ENCODE peak calls at places on chromosomes 12 and 14, in nine cellular contexts. Y is right lobe of liver, T is stomach, K is A549, P is IMR-90, E is Peyer's patch, O is uterus, D is ovary, R is tibial nerve. G is an unnamed sample.

GRCh38 chr14:90677484-90678045 is 138.7 kb downstream of the TTC7B start:
- DNase-seq in O (no peak), Y (no peak), K (no peak), D (no peak), T (no peak), E (no peak), R (no peak), P (peak), G (peak)

GRCh38 chr14:103846569-103847438 is 571 bp downstream of the PPP1R13B start:
- DNase-seq in O (no peak), P (no peak), K (no peak), R (no peak), T (peak), E (peak), Y (peak), D (peak), G (no peak)

GRCh38 chr12:27003421-27004311 is 10.5 kb downstream of the TM7SF3 start:
- DNase-seq in E (no peak), R (no peak), K (no peak), T (no peak), O (no peak), Y (no peak), P (no peak), D (no peak), G (no peak)

GRCh38 chr14:67457782-67458181 is 30.7 kb downstream of the TMEM229B start:
- DNase-seq in O (no peak), E (no peak), D (no peak), T (peak), Y (no peak), K (no peak), R (no peak), P (no peak), G (no peak)

GRCh38 chr14:34052658-34053014 is 101.8 kb upstream of the EGLN3 start:
- DNase-seq in T (peak), Y (no peak), D (no peak), P (no peak), R (no peak), O (no peak), K (peak), E (no peak), G (peak)

GRCh38 chr12:108856428-108857157 is 790 bp downstream of the SSH1 start:
- DNase-seq in R (peak), Y (peak), T (peak), K (peak), D (peak), O (peak), P (peak), E (peak), G (peak)

GRCh38 chr12:109719123-109720022 is 5.7 kb downstream of the FAM222A start:
- DNase-seq in Y (no peak), D (no peak), K (peak), P (peak), E (no peak), R (no peak), O (no peak), T (no peak), G (no peak)

GRCh38 chr14:89032086-89032649 is 207.7 kb downstream of the TTC8 start:
- DNase-seq in D (no peak), K (peak), P (no peak), R (no peak), T (no peak), Y (no peak), O (no peak), E (no peak), G (peak)

GRCh38 chr12:70994217-70994788 is 73.8 kb upstream of the PTPRR start:
- DNase-seq in E (no peak), Y (no peak), O (no peak), D (no peak), K (no peak), R (peak), P (peak), T (no peak), G (no peak)

GRCh38 chr12:53967451-53968059 is 5.4 kb upstream of the HOXC11 start:
- DNase-seq in E (no peak), K (no peak), P (no peak), O (no peak), D (no peak), R (no peak), T (no peak), Y (no peak), G (no peak)

GRCh38 chr12:124190301-124191023 is 104.4 kb upstream of the RFLNA start:
- DNase-seq in D (no peak), R (no peak), K (no peak), O (no peak), Y (no peak), E (no peak), P (no peak), T (no peak), G (no peak)

GRCh38 chr12:12717586-12718381 is 616 bp downstream of the CDKN1B start:
- DNase-seq in K (peak), R (peak), E (peak), O (no peak), T (no peak), Y (peak), P (no peak), D (peak), G (peak)

GRCh38 chr14:76863724-76864407 is 37.7 kb downstream of the LRRC74A start:
- DNase-seq in P (no peak), R (peak), Y (peak), D (no peak), E (no peak), K (no peak), T (no peak), O (no peak), G (peak)

GRCh38 chr12:106299193-106299794 is 3.2 kb upstream of the TCP11L2 start:
- DNase-seq in P (peak), O (no peak), D (no peak), K (no peak), R (no peak), E (no peak), Y (no peak), T (no peak), G (no peak)

GRCh38 chr14:59254911-59255545 is 66.6 kb downstream of the DAAM1 start:
- DNase-seq in R (peak), D (no peak), P (peak), T (no peak), Y (no peak), K (no peak), O (peak), E (no peak), G (no peak)

GRCh38 chr12:3145546-3146310 is 68.5 kb downstream of the TSPAN9 start:
- DNase-seq in Y (no peak), P (no peak), E (peak), D (no peak), K (no peak), T (no peak), O (no peak), R (no peak), G (no peak)

GRCh38 chr12:112908548-112908947 is 1.8 kb downstream of the OAS1 start:
- DNase-seq in O (no peak), R (no peak), T (no peak), K (no peak), Y (no peak), E (no peak), D (no peak), P (no peak), G (no peak)

GRCh38 chr14:61695695-61696527 is 598 bp downstream of the HIF1A start:
- DNase-seq in Y (peak), P (peak), O (peak), K (peak), D (peak), R (peak), T (peak), E (peak), G (peak)

GRCh38 chr12:20109667-20110066 is 258.7 kb upstream of the PDE3A start:
- DNase-seq in Y (no peak), R (no peak), T (no peak), D (no peak), E (no peak), O (no peak), P (no peak), K (no peak), G (no peak)
- H3K4me3 ChIP-seq in Y (no peak), R (no peak), T (no peak), D (no peak), E (no peak), O (no peak), P (no peak), K (no peak), G (no peak)

GRCh38 chr14:75335588-75335987 is 57.0 kb downstream of the FOS start:
- DNase-seq in E (no peak), R (no peak), O (no peak), K (no peak), P (no peak), D (no peak), Y (no peak), T (no peak), G (no peak)
- TF ChIP-seq POLR2A in E (no peak), R (no peak), O (no peak), K (no peak), P (no peak), D (no peak), Y (no peak), T (no peak), G (no peak)

DNA sequence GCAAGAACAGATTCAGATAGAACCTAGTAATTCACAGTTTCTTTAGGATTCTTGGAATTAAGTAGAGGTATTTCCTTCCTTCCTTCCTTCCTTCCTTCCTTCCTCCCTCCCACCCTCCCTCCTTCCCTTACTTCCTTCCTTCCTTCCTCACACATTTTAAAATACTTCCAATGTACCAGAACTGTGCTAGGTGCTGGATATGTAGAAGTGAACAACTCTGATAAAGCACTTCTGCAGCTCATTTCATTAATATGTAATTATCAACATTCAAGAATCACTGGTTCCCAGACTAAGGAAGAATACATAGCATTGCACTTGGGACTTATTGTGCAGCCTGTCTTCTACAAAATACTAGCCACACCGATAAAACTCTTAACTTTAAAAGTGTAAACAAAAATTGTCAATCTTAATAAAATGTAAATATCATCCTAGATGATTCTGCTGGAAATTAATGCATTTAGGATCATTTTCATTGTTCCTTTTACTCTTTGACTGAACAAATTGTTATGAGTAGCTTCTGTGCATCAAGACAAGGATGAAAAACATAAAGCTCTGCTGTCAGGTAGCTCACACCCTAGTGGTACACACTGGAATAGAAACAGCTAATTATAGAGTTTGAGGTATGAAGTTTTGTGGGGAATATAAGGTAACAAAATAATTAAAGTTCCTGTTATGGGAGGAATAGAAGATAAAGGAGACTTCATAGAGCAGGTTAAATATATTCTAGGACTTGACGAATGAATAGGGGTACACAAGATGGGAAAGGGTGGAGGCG is 99.9 kb upstream of the MYF6 start:
- DNase-seq in D (no peak), E (no peak), R (no peak), P (no peak), K (no peak), T (no peak), Y (no peak), O (no peak), G (no peak)
- TF ChIP-seq CTCF in D (no peak), E (no peak), R (no peak), P (no peak), K (no peak), T (no peak), Y (peak), O (no peak), G (no peak)

DNA sequence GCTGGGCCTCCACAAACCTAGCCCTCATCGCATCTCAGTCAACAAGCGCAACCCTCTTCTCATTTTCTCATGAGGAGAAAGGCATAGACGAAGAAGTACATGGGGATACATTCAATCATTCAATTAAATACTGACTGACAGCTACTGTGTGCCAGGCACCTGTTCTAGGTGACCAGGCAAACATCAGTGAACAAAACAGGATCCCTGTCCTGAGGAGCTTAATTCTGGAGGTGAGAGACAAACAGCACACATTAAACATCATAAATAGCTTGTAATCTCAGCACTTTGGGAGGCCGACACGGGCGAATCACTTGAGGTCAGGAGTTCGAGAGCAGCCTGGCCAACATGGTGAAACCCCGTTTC is 362 bp upstream of the ACYP1 start:
- DNase-seq in E (no peak), D (no peak), O (no peak), T (no peak), R (no peak), K (no peak), Y (no peak), P (no peak), G (no peak)
- H3K4me3 ChIP-seq in E (peak), D (peak), O (peak), T (peak), R (peak), K (peak), Y (peak), P (peak), G (peak)

DNA sequence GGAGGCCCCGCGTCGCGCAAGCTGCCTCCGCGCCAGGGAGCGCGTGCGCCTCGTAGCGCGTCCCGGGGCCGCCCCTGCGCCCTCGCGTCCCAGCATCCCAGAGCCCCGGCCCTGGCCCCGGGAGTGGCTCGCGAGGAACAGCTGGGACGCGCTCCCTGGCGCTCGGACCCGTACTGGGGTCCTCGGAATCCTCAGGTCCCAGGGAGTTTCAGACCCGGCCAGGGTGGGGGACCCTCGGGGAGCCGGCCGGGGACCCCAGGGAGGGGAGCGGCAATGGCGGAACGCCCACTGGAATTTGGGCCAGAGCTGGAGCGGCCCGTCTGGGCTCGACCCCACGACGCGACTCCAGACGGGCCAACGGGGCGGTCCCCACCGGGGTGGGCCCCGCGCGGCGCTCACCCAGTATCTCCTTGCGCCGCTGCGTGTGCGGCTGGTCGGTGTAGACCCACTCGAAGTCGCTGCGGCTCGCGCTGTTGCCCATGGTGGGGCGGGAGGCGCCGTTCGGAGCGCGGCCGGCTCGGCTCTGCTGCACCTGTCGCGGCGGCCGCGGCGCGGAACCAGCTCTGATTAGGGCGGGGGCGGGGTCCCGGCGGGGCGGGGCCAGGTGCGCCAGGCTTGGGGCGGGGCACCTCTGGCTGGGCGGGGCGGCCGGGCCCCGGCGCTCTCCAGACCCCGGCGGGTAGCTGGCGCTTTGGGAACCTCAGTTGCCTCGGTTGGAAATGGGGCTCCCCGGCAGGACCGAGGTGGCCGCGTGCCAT is at the start of gene DEGS2:
- DNase-seq in D (no peak), O (no peak), P (no peak), E (peak), T (peak), K (peak), R (no peak), Y (peak), G (no peak)
- TF ChIP-seq POLR2A in D (no peak), O (no peak), P (no peak), E (peak), T (no peak), K (no peak), R (no peak), Y (no peak), G (no peak)

GRCh38 chr12:43761535-43761934 is 2.8 kb downstream of the IRAK4 start:
- DNase-seq in D (no peak), R (no peak), Y (no peak), T (no peak), E (no peak), P (no peak), K (no peak), O (no peak), G (peak)

GRCh38 chr12:43758247-43758727 is 303 bp downstream of the PUS7L start:
- DNase-seq in Y (peak), T (peak), O (peak), D (no peak), R (no peak), P (peak), E (no peak), K (no peak), G (peak)

GRCh38 chr12:43760396-43760795 is 1.6 kb downstream of the IRAK4 start:
- DNase-seq in D (no peak), Y (no peak), R (no peak), K (no peak), E (no peak), O (no peak), T (peak), P (no peak), G (no peak)

GRCh38 chr12:43762596-43762995 is 3.8 kb downstream of the IRAK4 start:
- DNase-seq in T (no peak), D (no peak), K (no peak), P (no peak), O (no peak), R (no peak), Y (no peak), E (no peak), G (no peak)

DNA sequence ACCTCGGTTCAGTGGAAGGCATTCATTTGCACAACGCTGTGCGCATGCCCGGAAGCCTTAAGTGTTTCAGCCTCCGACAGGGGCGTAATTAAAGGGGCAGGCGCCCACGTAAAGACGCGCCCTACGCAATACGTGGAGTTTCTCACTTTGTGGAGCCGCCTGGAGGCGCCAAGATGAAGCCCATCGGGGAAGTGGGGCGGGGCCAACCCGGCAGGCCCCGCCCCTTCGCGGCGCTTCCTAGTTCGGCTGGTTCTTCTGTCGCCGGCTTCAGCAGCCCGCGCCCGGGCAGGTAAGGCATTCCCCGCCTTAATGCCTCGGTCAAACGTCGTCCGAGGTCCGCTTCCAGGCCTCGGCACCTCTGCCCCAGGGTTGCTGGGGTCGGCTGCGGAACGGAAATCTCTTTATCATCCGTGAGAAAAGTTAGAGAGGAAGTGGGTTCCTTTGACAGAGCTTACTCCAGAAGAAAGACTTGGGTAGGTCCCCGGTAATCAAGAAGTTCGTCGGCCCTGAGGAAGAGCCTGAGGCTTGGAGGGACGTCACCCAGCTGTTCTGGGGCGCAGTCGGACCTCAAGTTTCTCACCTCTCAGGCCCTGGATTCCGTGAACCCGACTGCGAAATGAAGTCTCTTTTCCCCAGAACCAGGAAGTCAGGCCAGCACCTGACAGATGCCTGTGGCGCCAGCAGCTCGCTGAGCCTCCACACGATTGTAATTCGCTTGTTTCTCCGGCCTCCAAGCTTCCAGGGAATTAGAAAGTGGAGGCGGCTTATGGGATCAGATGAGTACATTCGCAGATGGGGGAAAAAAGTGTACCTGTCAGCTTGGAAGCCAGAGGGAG is at the start of the genes IRAK4 and PUS7L:
- DNase-seq in T (peak), K (peak), R (peak), P (peak), E (peak), Y (peak), O (peak), D (peak), G (peak)
- TF ChIP-seq CTCF in T (peak), K (peak), R (peak), P (peak), E (peak), Y (peak), O (peak), D (peak), G (peak)

GRCh38 chr14:22561366-22561660 is 27.7 kb downstream of the DAD1 start:
- DNase-seq in Y (no peak), T (no peak), E (no peak), O (no peak), P (no peak), D (no peak), K (no peak), R (no peak), G (no peak)

GRCh38 chr14:22563987-22564386 is 25.0 kb downstream of the DAD1 start:
- DNase-seq in R (no peak), E (no peak), Y (no peak), P (no peak), O (no peak), D (no peak), T (no peak), K (no peak), G (no peak)

GRCh38 chr14:22564463-22564862 is 24.6 kb downstream of the DAD1 start:
- DNase-seq in P (no peak), K (no peak), Y (no peak), O (no peak), E (no peak), R (no peak), T (no peak), D (no peak), G (no peak)

GRCh38 chr14:22560638-22561365 is 28.2 kb downstream of the DAD1 start:
- DNase-seq in K (no peak), P (no peak), T (peak), R (no peak), D (no peak), Y (no peak), O (no peak), E (no peak), G (peak)

GRCh38 chr14:22561661-22562579 is 27.1 kb downstream of the DAD1 start:
- DNase-seq in T (no peak), E (no peak), D (no peak), Y (no peak), K (no peak), P (no peak), R (no peak), O (no peak), G (peak)
- H3K4me3 ChIP-seq in T (no peak), E (no peak), D (no peak), Y (no peak), K (no peak), P (no peak), R (no peak), O (no peak), G (no peak)

GRCh38 chr12:2052861-2053674 is at the start of gene CACNA1C:
- DNase-seq in E (peak), D (peak), Y (peak), O (peak), P (peak), T (peak), R (no peak), K (peak), G (peak)
- TF ChIP-seq POLR2A in E (no peak), D (no peak), Y (no peak), O (peak), P (no peak), T (no peak), R (no peak), K (no peak), G (no peak)